ENCODE peak calls at places on chromosomes 3 and 15, in five cellular contexts. M is kidney, R is head of caudate nucleus, B is GM04503, S is NCI-H146. E is an unnamed sample.

GRCh38 chr3:180829409-180830405 is 82.8 kb upstream of the FXR1 start:
- DNase-seq in B (no peak), M (peak), R (no peak), S (no peak), E (no peak)

GRCh38 chr3:44981220-44981619 is 5.2 kb downstream of the EXOSC7 start:
- DNase-seq in B (no peak), M (no peak), S (no peak), R (no peak), E (no peak)

GRCh38 chr3:39021029-39021428 is 30.7 kb downstream of the SCN11A start:
- DNase-seq in M (no peak), B (no peak), R (no peak), S (no peak), E (no peak)

GRCh38 chr3:127456471-127457093 is 134.0 kb downstream of the TPRA1 start:
- DNase-seq in R (peak), S (peak), M (peak), B (no peak), E (peak)

GRCh38 chr15:77840962-77841361 is 208.2 kb upstream of the LINGO1 start:
- DNase-seq in S (no peak), R (no peak), M (no peak), B (peak), E (no peak)

GRCh38 chr15:79901958-79902357 is 5.1 kb upstream of the MTHFS start:
- DNase-seq in M (no peak), B (no peak), S (no peak), R (no peak), E (no peak)

GRCh38 chr15:56892651-56893348 is 25.6 kb upstream of the TCF12 start:
- DNase-seq in M (no peak), R (peak), B (no peak), S (no peak), E (no peak)

GRCh38 chr15:23538657-23539056 is 26.8 kb upstream of the MKRN3 start:
- DNase-seq in B (no peak), M (no peak), R (no peak), S (peak), E (no peak)

GRCh38 chr3:3038201-3038991 is 71.8 kb downstream of the IL5RA start:
- DNase-seq in S (no peak), B (no peak), M (peak), R (peak), E (no peak)

GRCh38 chr3:156492801-156493261 is 62.1 kb downstream of the SSR3 start:
- DNase-seq in M (no peak), S (no peak), R (no peak), B (no peak), E (no peak)

GRCh38 chr3:9746330-9746729 is 3.4 kb upstream of the OGG1 start:
- DNase-seq in M (no peak), S (no peak), R (no peak), B (no peak), E (peak)

GRCh38 chr3:43754316-43754715 is 63.6 kb downstream of the ABHD5 start:
- DNase-seq in S (no peak), R (no peak), M (no peak), B (no peak), E (no peak)

GRCh38 chr3:99747915-99748314 is 69.7 kb upstream of the CMSS1 start:
- DNase-seq in S (no peak), R (no peak), M (no peak), B (no peak), E (peak)

GRCh38 chr3:37628711-37629301 is 232.9 kb upstream of the CTDSPL start:
- DNase-seq in M (no peak), R (no peak), S (no peak), B (peak), E (no peak)

GRCh38 chr3:60588806-60589205 is 662.4 kb downstream of the FHIT start:
- DNase-seq in R (peak), S (no peak), M (no peak), B (no peak), E (no peak)

GRCh38 chr3:61685755-61686154 is 124.4 kb downstream of the PTPRG start:
- DNase-seq in M (no peak), S (peak), B (no peak), R (no peak), E (no peak)

GRCh38 chr15:72751751-72752455 is 31.7 kb downstream of the ADPGK start:
- DNase-seq in R (peak), B (no peak), M (no peak), S (no peak), E (no peak)

GRCh38 chr15:37095993-37096877 is 4.1 kb downstream of the MEIS2 start:
- DNase-seq in M (peak), S (no peak), B (no peak), R (peak), E (no peak)

GRCh38 chr3:54211097-54211496 is 88.7 kb downstream of the CACNA2D3 start:
- DNase-seq in R (no peak), B (no peak), S (peak), M (no peak), E (no peak)

GRCh38 chr3:188868803-188869202 is 303.0 kb upstream of the TPRG1 start:
- DNase-seq in B (no peak), M (no peak), S (no peak), R (no peak), E (no peak)

GRCh38 chr3:32421991-32422859 is 30.6 kb downstream of the CMTM7 start:
- DNase-seq in R (peak), B (peak), M (peak), S (peak), E (no peak)

GRCh38 chr3:64475037-64475436 is 212.8 kb downstream of the ADAMTS9 start:
- DNase-seq in S (no peak), M (no peak), B (no peak), R (no peak), E (no peak)

GRCh38 chr3:65436580-65436979 is 602.1 kb downstream of the MAGI1 start:
- DNase-seq in R (peak), M (no peak), B (no peak), S (peak), E (no peak)

GRCh38 chr15:101613130-101614000 is 38.8 kb downstream of the TM2D3 start:
- DNase-seq in S (peak), R (peak), M (peak), B (no peak), E (no peak)

GRCh38 chr15:66503780-66504562 is 684 bp downstream of the RPL4 start:
- DNase-seq in B (no peak), R (no peak), M (no peak), S (no peak), E (no peak)

GRCh38 chr3:48394391-48394790 is 22.4 kb downstream of the FBXW12 start:
- DNase-seq in M (no peak), S (no peak), R (no peak), B (no peak), E (no peak)

GRCh38 chr3:123328851-123329635 is 119.8 kb downstream of the ADCY5 start:
- DNase-seq in R (peak), S (peak), B (peak), M (peak), E (peak)

GRCh38 chr3:141306922-141307321 is 61.4 kb upstream of the ZBTB38 start:
- DNase-seq in S (no peak), B (no peak), R (no peak), M (no peak), E (no peak)

GRCh38 chr15:62782100-62782791 is 260.3 kb upstream of the TPM1 start:
- DNase-seq in R (peak), M (peak), S (peak), B (peak), E (no peak)